ENCODE peak calls at places on chromosomes 7 and 10, in six cellular contexts. S, R, O, L, W and F are unnamed samples.

GRCh38 chr10:79385804-79386531 is 38.7 kb downstream of the PPIF start:
- DNase-seq in S (no peak), R (no peak), O (no peak), L (no peak), W (no peak), F (no peak)

GRCh38 chr10:33333260-33334169 is 952 bp downstream of the NRP1 start:
- DNase-seq in S (no peak), R (peak), O (no peak), L (no peak), W (peak), F (no peak)

GRCh38 chr7:155222046-155222445 is 75.6 kb upstream of the INSIG1 start:
- DNase-seq in S (no peak), R (no peak), O (no peak), L (no peak), W (no peak), F (no peak)

GRCh38 chr10:58950618-58951017 is 225.8 kb upstream of the PHYHIPL start:
- DNase-seq in S (no peak), R (no peak), O (no peak), L (peak), W (peak), F (peak)

GRCh38 chr7:6637544-6638229 is 569 bp downstream of the ZNF316 start:
- DNase-seq in S (no peak), R (peak), O (peak), L (peak), W (no peak), F (peak)

GRCh38 chr7:39536926-39537325 is 29.3 kb upstream of the YAE1 start:
- DNase-seq in S (no peak), R (no peak), O (peak), L (no peak), W (no peak), F (no peak)

GRCh38 chr10:5628798-5629788 is 37.3 kb downstream of the ASB13 start:
- DNase-seq in S (no peak), R (no peak), O (peak), L (peak), W (no peak), F (no peak)

GRCh38 chr7:107834401-107834800 is 31.4 kb upstream of the SLC26A3 start:
- DNase-seq in S (no peak), R (no peak), O (no peak), L (no peak), W (no peak), F (no peak)

GRCh38 chr7:77716804-77717203 is 20.5 kb downstream of the RSBN1L start:
- DNase-seq in S (no peak), R (no peak), O (no peak), L (no peak), W (no peak), F (no peak)

GRCh38 chr7:6623589-6624245 is 8.3 kb downstream of the ZNF853 start:
- DNase-seq in S (no peak), R (no peak), O (no peak), L (no peak), W (no peak), F (no peak)

GRCh38 chr7:94510582-94511456 is 1.2 kb downstream of the CASD1 start:
- DNase-seq in S (no peak), R (peak), O (peak), L (peak), W (no peak), F (peak)

GRCh38 chr10:63320683-63321082 is 145.1 kb downstream of the JMJD1C start:
- DNase-seq in S (no peak), R (no peak), O (no peak), L (no peak), W (no peak), F (no peak)

GRCh38 chr7:41881313-41882130 is 178.6 kb upstream of the INHBA start:
- DNase-seq in S (no peak), R (no peak), O (no peak), L (peak), W (no peak), F (no peak)

GRCh38 chr7:130275826-130276291 is 9.2 kb downstream of the CPA2 start:
- DNase-seq in S (no peak), R (no peak), O (no peak), L (no peak), W (no peak), F (no peak)

GRCh38 chr10:3622845-3623621 is 162.0 kb downstream of the KLF6 start:
- DNase-seq in S (no peak), R (no peak), O (no peak), L (peak), W (no peak), F (no peak)

GRCh38 chr10:21265622-21266021 is 259.9 kb downstream of the SKIDA1 start:
- DNase-seq in S (no peak), R (no peak), O (peak), L (peak), W (peak), F (no peak)

GRCh38 chr10:61961278-61961677 is 59.8 kb downstream of the ARID5B start:
- DNase-seq in S (no peak), R (no peak), O (no peak), L (no peak), W (no peak), F (no peak)

GRCh38 chr7:6482743-6483119 is 35.0 kb upstream of the DAGLB start:
- DNase-seq in S (no peak), R (no peak), O (no peak), L (no peak), W (no peak), F (no peak)

GRCh38 chr7:153920897-153921296 is 131.3 kb upstream of the DPP6 start:
- DNase-seq in S (no peak), R (no peak), O (no peak), L (no peak), W (no peak), F (no peak)

GRCh38 chr7:108124820-108125219 is 5.3 kb downstream of the LAMB4 start:
- DNase-seq in S (no peak), R (no peak), O (no peak), L (peak), W (no peak), F (peak)

GRCh38 chr10:100286051-100287033 is at the start of gene BLOC1S2:
- DNase-seq in S (peak), R (peak), O (peak), L (peak), W (peak), F (peak)

GRCh38 chr10:45487738-45488137 is 113.7 kb downstream of the ALOX5 start:
- DNase-seq in S (no peak), R (no peak), O (no peak), L (no peak), W (no peak), F (no peak)

GRCh38 chr7:87416682-87417587 is 58.5 kb downstream of the ABCB4 start:
- DNase-seq in S (peak), R (peak), O (peak), L (peak), W (peak), F (peak)

GRCh38 chr7:17848516-17848915 is 91.8 kb downstream of the SNX13 start:
- DNase-seq in S (no peak), R (no peak), O (no peak), L (no peak), W (no peak), F (no peak)

DNA sequence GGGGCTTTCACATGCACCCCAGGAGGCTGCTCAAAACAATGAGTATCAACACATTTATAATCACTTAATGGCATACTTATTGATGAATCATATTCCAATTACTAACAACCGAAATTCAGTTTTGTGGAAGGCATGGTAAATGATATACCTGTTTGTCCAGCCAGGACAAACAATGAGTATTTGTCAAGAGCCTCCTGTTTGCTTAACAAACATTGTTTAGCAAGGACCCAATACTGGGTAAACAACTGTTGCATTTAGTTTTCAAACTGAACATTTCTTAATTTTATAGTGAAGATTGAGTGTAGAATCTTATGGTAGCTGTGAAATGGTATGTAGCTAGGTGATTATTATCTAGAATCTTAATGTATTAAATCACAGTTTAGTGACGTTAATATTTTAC is 473.7 kb downstream of the ATRNL1 start:
- DNase-seq in S (no peak), R (no peak), O (no peak), L (no peak), W (no peak), F (no peak)
- H3K4me3 ChIP-seq in S (no peak), R (no peak), O (no peak), L (no peak), W (no peak), F (no peak)

DNA sequence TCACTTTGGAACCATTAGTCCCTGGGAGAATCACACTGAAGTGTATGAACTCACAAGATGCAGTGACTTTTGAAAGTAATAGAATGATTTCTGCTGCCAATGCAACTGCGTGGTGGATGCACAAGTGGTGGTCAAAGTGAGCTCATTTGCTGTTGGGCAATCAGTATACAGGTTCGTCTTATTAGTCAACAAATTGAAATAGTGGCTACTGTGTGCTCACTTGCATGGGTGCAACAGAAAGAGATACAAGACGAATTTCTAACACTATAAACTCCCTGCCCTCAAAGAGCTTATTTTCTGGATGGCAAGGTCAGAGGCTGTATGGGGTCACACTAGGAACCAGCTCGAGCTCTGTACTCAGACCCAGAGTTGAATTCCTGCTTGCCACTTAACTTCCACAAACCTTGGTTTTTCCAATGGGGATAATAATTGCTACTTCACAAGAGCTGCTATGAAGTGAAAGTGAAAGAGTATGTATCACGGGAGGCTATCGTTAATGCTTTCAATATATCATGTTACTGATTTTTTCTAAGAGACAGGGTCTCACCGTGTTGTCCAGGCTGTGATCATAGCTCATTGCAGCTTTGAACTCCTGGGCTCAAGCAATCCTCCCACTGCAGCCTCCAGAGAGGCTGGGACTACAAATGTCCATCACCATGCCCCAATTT is 8.3 kb upstream of the BCL7B start:
- DNase-seq in S (no peak), R (no peak), O (no peak), L (no peak), W (peak), F (no peak)
- H3K4me3 ChIP-seq in S (no peak), R (no peak), O (no peak), L (no peak), W (no peak), F (no peak)

GRCh38 chr7:134827889-134828288 is 48.5 kb downstream of the CALD1 start:
- DNase-seq in S (no peak), R (no peak), O (peak), L (peak), W (no peak), F (no peak)
- H3K4me3 ChIP-seq in S (no peak), R (no peak), O (no peak), L (no peak), W (no peak), F (no peak)

GRCh38 chr10:49682879-49683278 is 3.4 kb downstream of the C10orf53 start:
- DNase-seq in S (no peak), R (no peak), O (no peak), L (no peak), W (no peak), F (no peak)

GRCh38 chr10:49678827-49679479 is 498 bp upstream of the C10orf53 start:
- DNase-seq in S (no peak), R (no peak), O (no peak), L (no peak), W (no peak), F (no peak)

GRCh38 chr10:49679480-49679893 is at the start of gene C10orf53:
- DNase-seq in S (no peak), R (peak), O (peak), L (peak), W (peak), F (peak)
- H3K4me3 ChIP-seq in S (peak), R (peak), O (peak), L (no peak), W (no peak), F (no peak)